ENCODE peak calls at places on chromosomes 11 and 22, in five cellular contexts. A is Caco-2, D is left lung, N is A549, G is uterus. S is an unnamed sample.

GRCh38 chr22:48628891-48629559 is 1198.6 kb downstream of the BRD1 start:
- DNase-seq in A (no peak), N (no peak), D (no peak), G (no peak), S (no peak)

GRCh38 chr11:19793356-19793755 is 80.7 kb downstream of the NAV2 start:
- DNase-seq in G (no peak), D (no peak), A (no peak), N (no peak), S (no peak)

GRCh38 chr11:132106336-132106982 is 736.0 kb downstream of the NTM start:
- DNase-seq in G (no peak), N (no peak), A (no peak), D (no peak), S (no peak)

GRCh38 chr11:123956752-123957151 is 13.1 kb upstream of the OR6T1 start:
- DNase-seq in A (no peak), N (no peak), D (no peak), G (no peak), S (no peak)

GRCh38 chr11:93852242-93852641 is 1.8 kb upstream of the VSTM5 start:
- DNase-seq in A (no peak), N (no peak), D (no peak), G (no peak), S (no peak)

GRCh38 chr11:74157169-74157568 is 13.6 kb downstream of the C2CD3 start:
- DNase-seq in A (no peak), G (no peak), N (no peak), D (no peak), S (no peak)

GRCh38 chr11:95897731-95898130 is 26.2 kb downstream of the MTMR2 start:
- DNase-seq in D (no peak), A (no peak), G (no peak), N (no peak), S (no peak)

GRCh38 chr22:18998998-18999397 is 62.9 kb upstream of the PRODH start:
- DNase-seq in D (no peak), A (no peak), N (no peak), G (no peak), S (peak)

GRCh38 chr22:30249049-30250038 is 2.8 kb upstream of the LIF start:
- DNase-seq in N (no peak), D (no peak), A (peak), G (peak), S (no peak)

GRCh38 chr11:128871165-128871564 is 4.1 kb upstream of the KCNJ1 start:
- DNase-seq in G (no peak), A (no peak), D (no peak), N (no peak), S (no peak)

GRCh38 chr11:14423633-14424032 is 64.7 kb upstream of the RRAS2 start:
- DNase-seq in A (no peak), N (no peak), G (no peak), D (no peak), S (no peak)

GRCh38 chr22:28949788-28950187 is 66.4 kb downstream of the ZNRF3 start:
- DNase-seq in G (no peak), A (no peak), N (peak), D (no peak), S (no peak)

GRCh38 chr11:100863080-100863581 is 176.0 kb downstream of the ARHGAP42 start:
- DNase-seq in N (peak), D (peak), G (peak), A (no peak), S (no peak)

GRCh38 chr11:2866178-2866577 is 19.4 kb downstream of the CDKN1C start:
- DNase-seq in D (no peak), G (no peak), A (no peak), N (no peak), S (no peak)

GRCh38 chr11:110901441-110901840 is 189.2 kb upstream of the ARHGAP20 start:
- DNase-seq in G (no peak), D (no peak), A (no peak), N (no peak), S (no peak)

GRCh38 chr11:16946477-16947282 is 67.5 kb downstream of the PLEKHA7 start:
- DNase-seq in A (no peak), G (no peak), D (no peak), N (no peak), S (no peak)

GRCh38 chr11:16896716-16897115 is 117.5 kb downstream of the PLEKHA7 start:
- DNase-seq in D (no peak), N (no peak), A (no peak), G (no peak), S (no peak)

GRCh38 chr11:14041040-14041439 is 78.5 kb downstream of the SPON1 start:
- DNase-seq in N (peak), A (no peak), D (no peak), G (no peak), S (no peak)

GRCh38 chr11:82944198-82944597 is 42.7 kb downstream of the DDIAS start:
- DNase-seq in G (no peak), A (no peak), D (no peak), N (no peak), S (no peak)

GRCh38 chr11:88402192-88402715 is 64.7 kb upstream of the CTSC start:
- DNase-seq in N (peak), D (no peak), G (no peak), A (no peak), S (no peak)

GRCh38 chr11:44246726-44247125 is 63.2 kb downstream of the ALX4 start:
- DNase-seq in G (no peak), A (no peak), N (no peak), D (no peak), S (no peak)

GRCh38 chr11:67262731-67263675 is 3.3 kb upstream of the GRK2 start:
- DNase-seq in N (peak), D (peak), A (peak), G (peak), S (peak)

GRCh38 chr11:86377972-86378371 is 3.3 kb downstream of the CCDC81 start:
- DNase-seq in D (no peak), N (no peak), G (no peak), A (no peak), S (no peak)

GRCh38 chr11:7668911-7669310 is 4.4 kb downstream of the CYB5R2 start:
- DNase-seq in N (no peak), G (no peak), D (no peak), A (no peak), S (no peak)

GRCh38 chr11:88420165-88420781 is 82.7 kb upstream of the CTSC start:
- DNase-seq in D (no peak), N (no peak), G (peak), A (no peak), S (no peak)

GRCh38 chr11:28727254-28727653 is 619.1 kb downstream of the METTL15 start:
- DNase-seq in D (no peak), A (no peak), G (no peak), N (no peak), S (no peak)

GRCh38 chr11:47002366-47002765 is 65.8 kb downstream of the CSTPP1 start:
- DNase-seq in N (no peak), A (no peak), D (no peak), G (no peak), S (no peak)

GRCh38 chr11:69922015-69922595 is 102.9 kb upstream of the FGF3 start:
- DNase-seq in G (peak), A (peak), D (no peak), N (no peak), S (peak)

GRCh38 chr11:88632163-88632562 is 294.6 kb upstream of the CTSC start:
- DNase-seq in A (no peak), D (no peak), N (no peak), G (no peak), S (no peak)

GRCh38 chr22:24506802-24507438 is 11.8 kb downstream of the UPB1 start:
- DNase-seq in A (peak), G (no peak), D (no peak), N (peak), S (no peak)

GRCh38 chr11:82831364-82831763 is 68.9 kb downstream of the PRCP start:
- DNase-seq in G (no peak), N (no peak), A (no peak), D (no peak), S (no peak)

GRCh38 chr11:124756033-124756752 is 4.1 kb upstream of the VSIG2 start:
- DNase-seq in A (no peak), N (no peak), G (no peak), D (no peak), S (no peak)

GRCh38 chr11:32153747-32154146 is 62.9 kb downstream of the RCN1 start:
- DNase-seq in D (no peak), A (no peak), G (no peak), N (no peak), S (no peak)

GRCh38 chr11:32151036-32151435 is 60.2 kb downstream of the RCN1 start:
- DNase-seq in N (no peak), D (no peak), G (no peak), A (no peak), S (no peak)

GRCh38 chr11:32152821-32153220 is 61.9 kb downstream of the RCN1 start:
- DNase-seq in N (no peak), G (no peak), A (no peak), D (no peak), S (no peak)

GRCh38 chr11:32149748-32150147 is 58.9 kb downstream of the RCN1 start:
- DNase-seq in A (no peak), G (no peak), D (no peak), N (no peak), S (no peak)

DNA sequence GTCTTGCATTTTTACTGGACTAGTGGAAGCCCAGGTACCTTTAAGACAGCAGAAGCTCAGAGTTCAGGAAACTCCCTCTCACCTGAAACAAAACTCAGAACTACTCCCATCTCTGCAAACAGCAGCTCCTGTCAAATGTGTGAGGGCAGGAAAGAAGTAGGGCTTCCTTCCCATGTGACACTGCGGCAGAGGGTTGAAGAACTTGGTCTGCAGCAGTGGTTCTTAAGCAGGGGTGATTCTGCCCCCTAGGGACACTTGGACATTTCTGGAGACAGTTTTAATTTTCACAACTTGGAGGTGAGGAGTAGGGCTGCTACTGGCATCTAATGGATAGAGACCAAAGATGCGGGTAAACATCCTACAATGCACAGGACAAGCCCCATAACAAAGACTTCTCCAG is 63.4 kb downstream of the RCN1 start:
- DNase-seq in G (no peak), A (no peak), D (no peak), N (peak), S (no peak)
- TF ChIP-seq CTCF in G (no peak), A (peak), D (no peak), N (no peak), S (no peak)

DNA sequence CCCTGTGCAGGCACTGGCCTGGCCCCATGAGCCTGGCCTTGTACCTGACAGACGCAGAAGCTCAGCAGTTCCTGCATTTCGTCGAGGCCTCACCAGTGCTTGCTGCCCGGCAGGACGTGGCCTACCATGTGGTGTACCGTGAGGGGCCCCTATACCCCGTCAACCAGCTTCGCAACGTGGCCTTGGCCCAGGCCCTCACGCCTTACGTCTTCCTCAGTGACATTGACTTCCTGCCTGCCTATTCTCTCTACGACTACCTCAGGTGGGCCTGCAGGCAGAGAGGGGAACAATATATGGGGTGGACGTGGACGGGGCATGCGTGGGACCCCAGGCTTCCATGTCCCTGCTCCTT is 4.9 kb downstream of the LARGE2 start:
- DNase-seq in G (no peak), A (no peak), D (no peak), N (no peak), S (no peak)
- TF ChIP-seq CTCF in G (no peak), A (no peak), D (no peak), N (no peak), S (no peak)

GRCh38 chr11:65554842-65555395 is 3.2 kb downstream of the LTBP3 start:
- DNase-seq in N (no peak), A (no peak), G (no peak), D (no peak), S (no peak)

GRCh38 chr11:65553301-65554001 is 4.7 kb downstream of the LTBP3 start:
- DNase-seq in A (no peak), D (no peak), G (no peak), N (no peak), S (peak)

GRCh38 chr11:65554057-65554818 is 3.9 kb downstream of the LTBP3 start:
- DNase-seq in G (no peak), N (no peak), A (no peak), D (no peak), S (no peak)

GRCh38 chr11:65551572-65552398 is 6.4 kb downstream of the LTBP3 start:
- DNase-seq in N (peak), D (no peak), A (peak), G (no peak), S (peak)

GRCh38 chr11:65552413-65552951 is 5.7 kb downstream of the LTBP3 start:
- DNase-seq in G (no peak), A (no peak), N (no peak), D (no peak), S (no peak)
- TF ChIP-seq CTCF in G (no peak), A (no peak), N (no peak), D (no peak), S (no peak)

GRCh38 chr11:68825603-68826002 is 16.1 kb downstream of the CPT1A start:
- DNase-seq in A (peak), N (peak), D (peak), G (no peak), S (no peak)

GRCh38 chr11:68818181-68818580 is 23.5 kb downstream of the CPT1A start:
- DNase-seq in N (no peak), D (no peak), G (no peak), A (no peak), S (no peak)

GRCh38 chr11:68822546-68822945 is 19.2 kb downstream of the CPT1A start:
- DNase-seq in G (no peak), A (no peak), N (no peak), D (no peak), S (no peak)

GRCh38 chr11:68819362-68819761 is 22.4 kb downstream of the CPT1A start:
- DNase-seq in N (no peak), A (no peak), G (no peak), D (no peak), S (no peak)

GRCh38 chr11:68821670-68822069 is 20.0 kb downstream of the CPT1A start:
- DNase-seq in A (no peak), D (no peak), G (no peak), N (no peak), S (no peak)
- TF ChIP-seq CTCF in A (no peak), D (no peak), G (no peak), N (no peak), S (no peak)

DNA sequence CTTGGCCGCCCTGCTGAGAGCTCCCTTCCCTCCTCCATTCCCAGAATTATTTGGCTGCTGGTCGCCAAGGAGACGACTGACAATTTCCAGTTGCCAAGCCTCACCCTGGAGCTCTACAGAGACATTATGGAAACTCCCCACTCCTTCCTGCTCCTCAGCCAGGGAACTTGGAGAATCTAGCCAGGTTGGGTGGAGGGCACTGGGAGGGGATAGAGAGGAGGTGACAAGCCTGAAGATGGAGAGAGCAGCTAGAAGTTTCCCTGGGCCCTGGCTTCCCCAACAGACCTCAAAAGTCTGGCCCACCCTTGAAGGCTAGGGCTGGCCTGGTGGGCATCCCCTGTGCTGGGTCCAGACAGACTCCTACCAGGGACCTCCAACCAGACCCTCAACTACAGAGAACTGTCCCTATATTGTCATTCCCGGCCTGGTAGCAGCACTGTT is 6.7 kb upstream of the VSIG10L2 start:
- DNase-seq in N (no peak), D (peak), A (no peak), G (peak), S (no peak)
- TF ChIP-seq CTCF in N (no peak), D (no peak), A (no peak), G (no peak), S (no peak)

GRCh38 chr11:119065369-119065768 is 2.2 kb upstream of the VPS11 start:
- DNase-seq in A (peak), D (no peak), G (no peak), N (peak), S (no peak)
- TF ChIP-seq CTCF in A (peak), D (peak), G (peak), N (peak), S (peak)

GRCh38 chr11:60345489-60345888 is 18.4 kb downstream of the MS4A6E start:
- DNase-seq in G (no peak), A (no peak), N (peak), D (peak), S (peak)
- TF ChIP-seq CTCF in G (no peak), A (peak), N (no peak), D (no peak), S (no peak)